ENCODE peak calls at places on chromosome 17, in ten cellular contexts. X, D, R, F, H, Y, Q, W, T and M are unnamed samples.

GRCh38 chr17:44209786-44210341 is 9.6 kb downstream of the UBTF start:
- ATAC-seq in W (no peak), F (no peak), T (no peak), H (no peak), R (no peak), D (no peak), Q (peak; percentile 88), X (no peak), Y (no peak), M (peak; percentile 39)

GRCh38 chr17:76528528-76529223 is 8.8 kb downstream of the CYGB start:
- ATAC-seq in Y (no peak), X (no peak), D (no peak), H (no peak), T (peak; percentile 37), F (peak; percentile 1), W (peak; percentile 41), R (no peak), Q (no peak), M (peak; percentile 38)

GRCh38 chr17:8499614-8500013 is 63.9 kb downstream of the NDEL1 start:
- ATAC-seq in Y (no peak), D (no peak), R (no peak), X (no peak), F (no peak), H (no peak), W (no peak), Q (no peak), T (no peak), M (no peak)

GRCh38 chr17:75367312-75367711 is 38.2 kb downstream of the GRB2 start:
- ATAC-seq in D (no peak), R (no peak), Q (peak; percentile 69), Y (no peak), X (peak; percentile 19), T (no peak), W (no peak), F (no peak), H (no peak), M (no peak)

GRCh38 chr17:80478487-80479245 is 2.3 kb upstream of the NPTX1 start:
- ATAC-seq in Q (no peak), W (no peak), X (peak; percentile 34), R (no peak), H (peak; percentile 5), T (peak; percentile 26), Y (no peak), F (peak; percentile 7), D (peak; percentile 25), M (no peak)

GRCh38 chr17:700504-701094 is 14.0 kb downstream of the VPS53 start:
- ATAC-seq in F (no peak), Q (peak; percentile 65), T (peak; percentile 33), R (no peak), Y (peak; percentile 37), D (peak; percentile 44), H (no peak), X (peak; percentile 69), W (peak; percentile 54), M (no peak)

GRCh38 chr17:31695456-31696090 is 163.5 kb downstream of the COPRS start:
- ATAC-seq in D (no peak), Y (no peak), F (peak; percentile 46), R (no peak), H (peak; percentile 51), X (no peak), W (peak; percentile 11), Q (no peak), T (peak; percentile 2), M (no peak)

GRCh38 chr17:38605852-38606645 is at the start of gene SRCIN1:
- ATAC-seq in F (no peak), X (peak; percentile 63), Y (peak; percentile 72), D (peak; percentile 8), H (peak; percentile 42), W (no peak), T (peak; percentile 33), Q (peak; percentile 42), R (no peak), M (peak; percentile 44)

GRCh38 chr17:26963163-26963503 is 330.8 kb upstream of the WSB1 start:
- ATAC-seq in Q (no peak), F (no peak), R (peak; percentile 77), H (no peak), W (no peak), X (no peak), Y (no peak), D (no peak), T (no peak), M (no peak)

GRCh38 chr17:79192503-79193500 is 118.2 kb downstream of the ENGASE start:
- ATAC-seq in H (peak; percentile 65), D (peak; percentile 78), F (no peak), R (no peak), W (no peak), Y (peak; percentile 76), Q (no peak), T (peak; percentile 48), X (peak; percentile 34), M (no peak)

GRCh38 chr17:79251824-79252223 is 177.2 kb downstream of the ENGASE start:
- ATAC-seq in F (no peak), Q (no peak), W (no peak), R (no peak), T (no peak), D (no peak), X (no peak), Y (no peak), H (no peak), M (no peak)

GRCh38 chr17:76254275-76254674 is 10.9 kb upstream of the UBALD2 start:
- ATAC-seq in W (no peak), F (no peak), Q (no peak), X (no peak), Y (no peak), H (no peak), D (no peak), R (no peak), T (no peak), M (no peak)

GRCh38 chr17:80968602-80969029 is 23.0 kb upstream of the CHMP6 start:
- ATAC-seq in F (no peak), R (no peak), W (no peak), D (no peak), T (no peak), Q (no peak), Y (peak; percentile 7), H (no peak), X (no peak), M (no peak)

GRCh38 chr17:33299115-33299514 is 6.0 kb upstream of the ASIC2 start:
- ATAC-seq in T (no peak), H (peak; percentile 46), Q (no peak), W (no peak), F (no peak), X (no peak), R (no peak), Y (no peak), D (no peak), M (no peak)